ENCODE peak calls at places on chromosomes 11 and 22, in ten cellular contexts. J, C, B, R, G, V, E, L, M and U are unnamed samples.

GRCh38 chr11:75867778-75868374 is 52.9 kb downstream of the UVRAG start:
- DNase-seq in J (no peak), C (peak), B (no peak), R (no peak), G (peak), V (peak), E (peak), L (no peak), M (peak), U (peak)

GRCh38 chr11:20601221-20601914 is 2.0 kb downstream of the SLC6A5 start:
- DNase-seq in J (no peak), C (no peak), B (no peak), R (no peak), G (no peak), V (no peak), E (no peak), L (no peak), M (no peak), U (no peak)

GRCh38 chr22:26481694-26482093 is 1.9 kb downstream of the HPS4 start:
- DNase-seq in J (no peak), C (no peak), B (no peak), R (no peak), G (no peak), V (no peak), E (peak), L (no peak), M (no peak), U (no peak)

GRCh38 chr11:61776561-61777075 is 15.8 kb downstream of the TMEM258 start:
- DNase-seq in J (no peak), C (peak), B (no peak), R (no peak), G (peak), V (peak), E (peak), L (no peak), M (peak), U (no peak)

GRCh38 chr11:15523576-15523975 is 408.9 kb downstream of the INSC start:
- DNase-seq in J (no peak), C (no peak), B (no peak), R (no peak), G (no peak), V (no peak), E (no peak), L (no peak), M (no peak), U (no peak)

GRCh38 chr11:44985721-44986120 is 35.0 kb upstream of the TP53I11 start:
- DNase-seq in J (no peak), C (no peak), B (no peak), R (no peak), G (no peak), V (no peak), E (no peak), L (no peak), M (no peak), U (no peak)

GRCh38 chr22:29820941-29821789 is 16.9 kb downstream of the ASCC2 start:
- DNase-seq in J (no peak), C (peak), B (no peak), R (peak), G (peak), V (no peak), E (peak), L (no peak), M (peak), U (peak)

GRCh38 chr11:106466441-106467190 is 389.2 kb downstream of the AASDHPPT start:
- DNase-seq in J (no peak), C (no peak), B (no peak), R (no peak), G (peak), V (peak), E (no peak), L (no peak), M (peak), U (no peak)

GRCh38 chr11:4680341-4680740 is 17.3 kb downstream of the OR51E2 start:
- DNase-seq in J (no peak), C (peak), B (no peak), R (no peak), G (no peak), V (no peak), E (no peak), L (no peak), M (no peak), U (no peak)

GRCh38 chr11:45553401-45553936 is 112.0 kb downstream of the CHST1 start:
- DNase-seq in J (no peak), C (no peak), B (no peak), R (no peak), G (no peak), V (no peak), E (no peak), L (no peak), M (no peak), U (no peak)

GRCh38 chr22:25030636-25031035 is 78.1 kb downstream of the KIAA1671 start:
- DNase-seq in J (no peak), C (no peak), B (no peak), R (peak), G (no peak), V (no peak), E (no peak), L (no peak), M (no peak), U (no peak)

GRCh38 chr11:109138200-109138599 is 283.8 kb upstream of the C11orf87 start:
- DNase-seq in J (no peak), C (no peak), B (no peak), R (no peak), G (no peak), V (no peak), E (no peak), L (no peak), M (peak), U (no peak)

GRCh38 chr11:60777106-60777505 is 8.0 kb upstream of the MS4A10 start:
- DNase-seq in J (no peak), C (no peak), B (no peak), R (no peak), G (no peak), V (no peak), E (no peak), L (no peak), M (no peak), U (no peak)

GRCh38 chr22:36201630-36202312 is at the start of gene APOL4:
- DNase-seq in J (peak), C (no peak), B (no peak), R (peak), G (no peak), V (no peak), E (no peak), L (no peak), M (peak), U (no peak)